ENCODE peak calls at places on chromosomes 2 and 18, in nine cellular contexts. Y is lung, Z is body of pancreas, R is fibroblast of lung, J is IMR-90, T is left ventricle myocardium inferior, L is skeletal muscle cell, C is neuronal stem cell, A is neural progenitor cell. B is an unnamed sample.

GRCh38 chr18:21997207-21998143 is 171.9 kb upstream of the GATA6 start:
- DNase-seq in T (no peak), Z (peak), L (no peak), C (peak), J (peak), A (peak), Y (no peak), R (peak), B (peak)

GRCh38 chr2:64766841-64767669 is 113.3 kb upstream of the SERTAD2 start:
- DNase-seq in Z (no peak), Y (no peak), R (peak), L (no peak), J (peak), C (no peak), A (peak), T (no peak), B (peak)

GRCh38 chr18:63951302-63951705 is 2.2 kb downstream of the HMSD start:
- DNase-seq in C (no peak), Z (no peak), L (no peak), Y (no peak), R (peak), J (peak), T (no peak), A (no peak), B (peak)

GRCh38 chr18:75524852-75525251 is 97.3 kb upstream of the SMIM21 start:
- DNase-seq in A (no peak), J (no peak), C (no peak), L (no peak), R (no peak), Y (peak), T (no peak), Z (no peak), B (no peak)

GRCh38 chr2:84849271-84849952 is 31.5 kb downstream of the TRABD2A start:
- DNase-seq in Z (no peak), J (peak), C (no peak), R (peak), A (no peak), L (no peak), Y (no peak), T (no peak), B (no peak)

GRCh38 chr18:48073231-48073930 is 142.9 kb upstream of the SMAD2 start:
- DNase-seq in Y (no peak), C (no peak), L (no peak), J (no peak), Z (no peak), R (no peak), A (peak), T (no peak), B (peak)

GRCh38 chr2:19508-19907 is 26.8 kb downstream of the FAM110C start:
- DNase-seq in Y (no peak), R (no peak), C (no peak), T (no peak), Z (peak), A (no peak), J (no peak), L (no peak), B (no peak)

GRCh38 chr2:124822516-124822915 is 797.4 kb downstream of the CNTNAP5 start:
- DNase-seq in R (no peak), T (no peak), C (no peak), A (no peak), Z (no peak), J (peak), Y (no peak), L (no peak), B (no peak)

GRCh38 chr2:11370377-11371098 is 26.1 kb upstream of the ROCK2 start:
- DNase-seq in J (peak), T (no peak), A (no peak), R (no peak), C (no peak), L (no peak), Y (peak), Z (peak), B (peak)

GRCh38 chr2:47196499-47196898 is 41.4 kb upstream of the STPG4 start:
- DNase-seq in A (no peak), C (no peak), T (no peak), R (no peak), Z (no peak), Y (no peak), L (no peak), J (no peak), B (no peak)

GRCh38 chr2:105741617-105742016 is 3.1 kb upstream of the NCK2 start:
- DNase-seq in J (no peak), C (no peak), R (no peak), Z (no peak), L (no peak), Y (no peak), T (no peak), A (no peak), B (no peak)

DNA sequence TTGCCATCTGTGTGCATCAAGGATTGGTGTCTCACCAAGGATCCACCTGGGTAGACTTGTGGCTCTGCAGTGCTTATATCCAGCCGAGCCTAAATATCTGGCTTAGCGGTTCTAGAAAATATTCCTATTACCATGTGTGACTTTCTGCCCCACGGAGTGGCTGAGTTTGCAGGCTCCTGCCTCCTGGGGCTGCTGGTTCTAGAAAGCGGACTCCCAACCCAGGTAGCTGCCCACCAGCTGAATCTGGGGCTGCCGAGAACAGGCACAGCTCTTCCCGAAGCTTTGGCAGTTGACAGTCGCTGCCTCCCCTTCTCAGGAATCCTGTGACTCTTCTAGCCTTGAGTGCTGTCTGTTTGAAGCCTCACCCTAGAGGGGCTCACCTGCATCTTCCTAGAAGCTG is 104.6 kb downstream of the TPGS2 start:
- DNase-seq in Z (no peak), A (no peak), L (no peak), C (no peak), J (no peak), R (no peak), T (no peak), Y (no peak), B (no peak)
- H3K4me3 ChIP-seq in Z (no peak), A (no peak), L (no peak), C (no peak), J (no peak), R (no peak), T (no peak), Y (no peak), B (no peak)

GRCh38 chr2:147174824-147175254 is 670.0 kb upstream of the ACVR2A start:
- DNase-seq in J (no peak), Y (no peak), R (no peak), A (peak), T (no peak), L (no peak), C (no peak), Z (no peak), B (no peak)
- H3K4me3 ChIP-seq in J (no peak), Y (no peak), R (no peak), A (no peak), T (no peak), L (no peak), C (no peak), Z (no peak), B (no peak)

DNA sequence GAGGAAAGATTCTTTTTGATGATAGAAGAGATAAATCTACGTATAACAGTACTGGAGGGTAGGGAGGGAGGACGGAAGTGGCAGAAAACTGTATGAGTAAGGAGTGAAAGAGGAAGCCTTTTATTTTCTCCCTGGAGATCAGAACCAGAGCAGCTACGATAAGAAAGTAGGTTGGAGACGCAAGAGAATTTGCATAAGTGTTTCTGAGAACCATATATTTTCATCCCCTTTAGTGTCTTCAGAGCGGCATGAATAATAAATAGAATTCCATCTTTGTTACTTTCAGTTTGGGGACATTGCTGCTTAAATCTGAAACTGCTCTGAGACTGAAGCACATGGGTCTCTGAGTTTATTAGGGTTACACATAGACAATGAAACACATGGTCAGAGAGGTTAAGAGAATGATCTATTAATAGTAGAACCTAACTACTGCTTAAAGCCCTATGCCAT is 230.2 kb upstream of the TNP1 start:
- DNase-seq in R (peak), C (no peak), Z (no peak), L (no peak), T (no peak), A (no peak), J (peak), Y (no peak), B (peak)
- H3K4me3 ChIP-seq in R (peak), C (no peak), Z (no peak), L (no peak), T (peak), A (no peak), J (peak), Y (no peak), B (no peak)

DNA sequence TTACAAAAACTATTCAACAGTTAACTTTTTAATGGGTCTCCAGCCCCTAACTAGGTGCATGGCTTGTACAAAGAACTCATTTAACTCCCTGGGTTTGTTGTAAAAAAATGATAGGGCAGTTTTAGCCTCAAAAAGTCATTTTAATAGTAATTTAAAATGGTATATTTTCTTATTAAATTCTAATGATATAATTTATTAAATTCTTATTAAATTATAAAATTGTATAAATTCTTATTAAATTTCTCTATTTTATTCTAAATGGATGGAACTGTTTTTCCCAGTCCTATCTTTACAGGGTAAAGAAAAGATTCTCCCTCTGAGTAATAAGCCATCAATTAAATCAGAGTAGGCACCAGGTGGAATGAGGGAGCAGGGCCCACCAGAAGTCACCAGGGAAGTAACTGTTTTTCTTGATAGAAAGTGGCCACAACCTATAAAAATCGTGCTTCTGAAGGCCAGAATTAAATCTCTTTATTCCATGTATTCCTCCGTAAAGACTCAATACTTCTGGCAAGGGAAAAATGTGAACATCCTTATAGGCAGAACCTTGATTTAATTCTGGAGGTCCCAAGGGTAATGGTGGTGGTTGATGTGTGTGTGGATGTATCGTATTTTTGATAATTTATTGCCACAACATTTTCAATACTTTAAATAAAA is 829 bp downstream of the FKBP7 start:
- DNase-seq in Y (no peak), T (no peak), A (no peak), Z (no peak), R (no peak), L (no peak), C (no peak), J (no peak), B (no peak)
- H3K4me3 ChIP-seq in Y (no peak), T (peak), A (peak), Z (peak), R (peak), L (peak), C (no peak), J (peak), B (peak)

GRCh38 chr18:3873698-3874495 is 423.9 kb downstream of the TGIF1 start:
- DNase-seq in L (no peak), J (no peak), Y (no peak), R (no peak), C (no peak), T (no peak), Z (no peak), A (peak), B (peak)
- H3K4me3 ChIP-seq in L (peak), J (peak), Y (no peak), R (peak), C (no peak), T (no peak), Z (no peak), A (peak), B (peak)

DNA sequence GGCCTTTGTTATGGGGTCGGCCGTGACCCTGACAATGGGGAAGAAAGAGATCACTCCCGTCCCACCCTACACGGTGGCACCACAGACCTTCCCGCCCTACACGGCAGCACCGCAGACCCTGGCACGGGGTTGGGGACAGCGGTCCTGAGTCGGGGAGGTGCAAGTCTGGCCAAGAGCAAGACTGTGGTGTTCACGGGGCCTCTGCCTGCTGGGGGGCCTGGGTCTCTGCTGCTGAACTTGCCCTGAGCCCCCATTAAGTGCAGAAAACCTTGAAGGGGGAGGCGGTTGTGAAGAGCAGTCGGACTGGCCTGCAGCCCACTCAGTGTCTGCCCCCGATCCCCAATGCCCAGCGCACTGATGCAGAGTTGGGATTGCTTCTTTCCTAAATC is 75.9 kb downstream of the SLC66A2 start:
- DNase-seq in Z (no peak), C (no peak), A (no peak), L (no peak), J (no peak), Y (no peak), R (no peak), T (no peak), B (no peak)
- H3K4me3 ChIP-seq in Z (no peak), C (no peak), A (no peak), L (no peak), J (no peak), Y (no peak), R (no peak), T (no peak), B (no peak)

GRCh38 chr2:218881744-218882462 is 1.3 kb downstream of the WNT10A start:
- DNase-seq in C (no peak), Y (no peak), J (no peak), L (no peak), Z (no peak), T (no peak), A (no peak), R (no peak), B (no peak)

GRCh38 chr2:218882463-218882821 is 1.8 kb downstream of the WNT10A start:
- DNase-seq in Y (no peak), A (no peak), J (no peak), Z (no peak), T (no peak), L (no peak), C (no peak), R (no peak), B (no peak)

GRCh38 chr2:218879881-218880748 is 537 bp upstream of the WNT10A start:
- DNase-seq in Z (peak), L (no peak), C (no peak), T (no peak), A (no peak), J (no peak), R (no peak), Y (no peak), B (no peak)

GRCh38 chr2:218878941-218879761 is 1.5 kb upstream of the WNT10A start:
- DNase-seq in R (no peak), Z (no peak), L (no peak), T (peak), A (peak), C (no peak), J (no peak), Y (no peak), B (no peak)

GRCh38 chr2:218880749-218881594 is at the start of gene WNT10A:
- DNase-seq in J (no peak), Y (no peak), L (no peak), R (no peak), A (no peak), Z (no peak), C (no peak), T (no peak), B (no peak)
- H3K4me3 ChIP-seq in J (no peak), Y (no peak), L (no peak), R (no peak), A (peak), Z (no peak), C (no peak), T (peak), B (no peak)

DNA sequence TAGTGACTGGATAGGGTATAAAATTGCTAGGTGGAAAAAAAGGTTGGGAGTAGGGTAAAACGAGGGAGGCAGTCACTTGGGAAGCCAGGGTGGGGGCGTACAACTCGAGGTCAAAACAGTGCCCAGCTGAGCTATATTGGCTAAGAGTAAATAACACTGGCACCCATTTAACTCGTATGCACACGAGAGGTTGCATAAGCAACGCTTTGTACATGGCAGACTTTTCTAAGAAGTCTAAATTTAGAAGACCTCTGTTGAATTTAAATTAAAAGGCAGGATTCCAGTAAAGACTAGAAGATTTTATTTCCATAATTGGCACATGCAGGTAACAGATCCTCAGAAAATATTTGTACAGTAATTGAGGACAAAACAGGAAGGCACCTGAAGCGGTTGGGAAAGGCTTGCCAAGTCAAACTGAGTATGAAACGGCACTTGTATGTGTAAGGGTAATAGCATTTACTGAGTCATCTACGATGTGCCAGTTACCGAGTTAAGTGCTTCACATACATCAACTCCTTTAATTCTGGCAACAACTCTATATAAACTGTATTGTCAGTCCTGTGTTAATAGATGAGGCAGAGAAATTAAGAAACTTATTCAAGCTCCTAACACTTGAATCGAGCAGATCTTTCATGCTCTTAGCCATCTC is 1.4 kb upstream of the MALT1 start:
- DNase-seq in A (no peak), R (peak), T (no peak), Z (no peak), J (peak), Y (peak), L (no peak), C (no peak), B (peak)
- H3K4me3 ChIP-seq in A (peak), R (no peak), T (peak), Z (no peak), J (no peak), Y (no peak), L (no peak), C (no peak), B (no peak)

B was measured in fibroblast of mammary gland.